ENCODE peak calls at places on chromosomes 1 and 21, in nine cellular contexts. One of them, this sample, is unnamed. For H3K4me1 and H3K9me3, the result is how much of the 10 kb centered on the place peaks cover.

GRCh38 chr1:17875882-17876280 is 120.7 kb downstream of the ACTL8 start:
- DNase-seq in A549: no peak
- DNase-seq in iPS DF 6.9: no peak
- DNase-seq in OCI-LY7: no peak
- DNase-seq in prostate gland: no peak
- DNase-seq in CD8-positive, alpha-beta T cell: no peak
- DNase-seq in K562: no peak
- DNase-seq in effector memory CD4-positive, alpha-beta T cell: no peak
- DNase-seq in cardiac muscle cell: peak
- DNase-seq in this sample: no peak

GRCh38 chr1:10519016-10519417 is 44.3 kb downstream of the PEX14 start:
- DNase-seq in A549: no peak
- DNase-seq in iPS DF 6.9: no peak
- DNase-seq in OCI-LY7: no peak
- DNase-seq in prostate gland: no peak
- DNase-seq in CD8-positive, alpha-beta T cell: no peak
- DNase-seq in K562: no peak
- DNase-seq in effector memory CD4-positive, alpha-beta T cell: no peak
- DNase-seq in cardiac muscle cell: no peak
- DNase-seq in this sample: no peak

GRCh38 chr1:70659891-70660290 is 248.8 kb downstream of the CTH start:
- DNase-seq in A549: no peak
- DNase-seq in iPS DF 6.9: no peak
- DNase-seq in OCI-LY7: no peak
- DNase-seq in prostate gland: no peak
- DNase-seq in CD8-positive, alpha-beta T cell: no peak
- DNase-seq in K562: no peak
- DNase-seq in effector memory CD4-positive, alpha-beta T cell: no peak
- DNase-seq in cardiac muscle cell: no peak
- DNase-seq in this sample: no peak

GRCh38 chr1:170196490-170196889 is 50.7 kb downstream of the NTMT2 start:
- DNase-seq in A549: no peak
- DNase-seq in iPS DF 6.9: no peak
- DNase-seq in OCI-LY7: no peak
- DNase-seq in prostate gland: no peak
- DNase-seq in CD8-positive, alpha-beta T cell: no peak
- DNase-seq in K562: no peak
- DNase-seq in effector memory CD4-positive, alpha-beta T cell: no peak
- DNase-seq in cardiac muscle cell: no peak
- DNase-seq in this sample: no peak

GRCh38 chr1:208233546-208233945 is 10.6 kb downstream of the PLXNA2 start:
- DNase-seq in A549: no peak
- DNase-seq in iPS DF 6.9: no peak
- DNase-seq in OCI-LY7: no peak
- DNase-seq in prostate gland: peak
- DNase-seq in CD8-positive, alpha-beta T cell: no peak
- DNase-seq in K562: no peak
- DNase-seq in effector memory CD4-positive, alpha-beta T cell: no peak
- DNase-seq in cardiac muscle cell: no peak
- DNase-seq in this sample: no peak

GRCh38 chr1:180168786-180169640 is 14.3 kb downstream of the QSOX1 start:
- DNase-seq in A549: peak
- DNase-seq in iPS DF 6.9: no peak
- DNase-seq in OCI-LY7: peak
- DNase-seq in prostate gland: peak
- DNase-seq in CD8-positive, alpha-beta T cell: no peak
- DNase-seq in K562: peak
- DNase-seq in effector memory CD4-positive, alpha-beta T cell: no peak
- DNase-seq in cardiac muscle cell: peak
- DNase-seq in this sample: peak

GRCh38 chr21:44521301-44521927 is 18.6 kb downstream of the KRTAP10-1 start:
- DNase-seq in A549: no peak
- DNase-seq in iPS DF 6.9: no peak
- DNase-seq in OCI-LY7: no peak
- DNase-seq in prostate gland: no peak
- DNase-seq in CD8-positive, alpha-beta T cell: no peak
- DNase-seq in K562: no peak
- DNase-seq in effector memory CD4-positive, alpha-beta T cell: no peak
- DNase-seq in cardiac muscle cell: no peak
- DNase-seq in this sample: no peak

GRCh38 chr1:10495942-10496341 is 21.2 kb downstream of the PEX14 start:
- DNase-seq in A549: no peak
- DNase-seq in iPS DF 6.9: no peak
- DNase-seq in OCI-LY7: no peak
- DNase-seq in prostate gland: peak
- DNase-seq in CD8-positive, alpha-beta T cell: peak
- DNase-seq in K562: no peak
- DNase-seq in effector memory CD4-positive, alpha-beta T cell: no peak
- DNase-seq in cardiac muscle cell: no peak
- DNase-seq in this sample: no peak

GRCh38 chr1:209355415-209355814 is 228.1 kb upstream of the CAMK1G start:
- DNase-seq in A549: no peak
- DNase-seq in iPS DF 6.9: no peak
- DNase-seq in OCI-LY7: no peak
- DNase-seq in prostate gland: no peak
- DNase-seq in CD8-positive, alpha-beta T cell: no peak
- DNase-seq in K562: no peak
- DNase-seq in effector memory CD4-positive, alpha-beta T cell: no peak
- DNase-seq in cardiac muscle cell: no peak
- DNase-seq in this sample: no peak

GRCh38 chr1:115423776-115424175 is 85.7 kb upstream of the NGF start:
- DNase-seq in A549: no peak
- DNase-seq in iPS DF 6.9: no peak
- DNase-seq in OCI-LY7: no peak
- DNase-seq in prostate gland: no peak
- DNase-seq in CD8-positive, alpha-beta T cell: no peak
- DNase-seq in K562: no peak
- DNase-seq in effector memory CD4-positive, alpha-beta T cell: no peak
- DNase-seq in cardiac muscle cell: no peak
- DNase-seq in this sample: no peak

GRCh38 chr1:1916882-1917281 is 1.8 kb downstream of the CALML6 start:
- DNase-seq in A549: no peak
- DNase-seq in iPS DF 6.9: no peak
- DNase-seq in OCI-LY7: no peak
- DNase-seq in prostate gland: no peak
- DNase-seq in CD8-positive, alpha-beta T cell: no peak
- DNase-seq in K562: no peak
- DNase-seq in effector memory CD4-positive, alpha-beta T cell: no peak
- DNase-seq in cardiac muscle cell: no peak
- DNase-seq in this sample: no peak

DNA sequence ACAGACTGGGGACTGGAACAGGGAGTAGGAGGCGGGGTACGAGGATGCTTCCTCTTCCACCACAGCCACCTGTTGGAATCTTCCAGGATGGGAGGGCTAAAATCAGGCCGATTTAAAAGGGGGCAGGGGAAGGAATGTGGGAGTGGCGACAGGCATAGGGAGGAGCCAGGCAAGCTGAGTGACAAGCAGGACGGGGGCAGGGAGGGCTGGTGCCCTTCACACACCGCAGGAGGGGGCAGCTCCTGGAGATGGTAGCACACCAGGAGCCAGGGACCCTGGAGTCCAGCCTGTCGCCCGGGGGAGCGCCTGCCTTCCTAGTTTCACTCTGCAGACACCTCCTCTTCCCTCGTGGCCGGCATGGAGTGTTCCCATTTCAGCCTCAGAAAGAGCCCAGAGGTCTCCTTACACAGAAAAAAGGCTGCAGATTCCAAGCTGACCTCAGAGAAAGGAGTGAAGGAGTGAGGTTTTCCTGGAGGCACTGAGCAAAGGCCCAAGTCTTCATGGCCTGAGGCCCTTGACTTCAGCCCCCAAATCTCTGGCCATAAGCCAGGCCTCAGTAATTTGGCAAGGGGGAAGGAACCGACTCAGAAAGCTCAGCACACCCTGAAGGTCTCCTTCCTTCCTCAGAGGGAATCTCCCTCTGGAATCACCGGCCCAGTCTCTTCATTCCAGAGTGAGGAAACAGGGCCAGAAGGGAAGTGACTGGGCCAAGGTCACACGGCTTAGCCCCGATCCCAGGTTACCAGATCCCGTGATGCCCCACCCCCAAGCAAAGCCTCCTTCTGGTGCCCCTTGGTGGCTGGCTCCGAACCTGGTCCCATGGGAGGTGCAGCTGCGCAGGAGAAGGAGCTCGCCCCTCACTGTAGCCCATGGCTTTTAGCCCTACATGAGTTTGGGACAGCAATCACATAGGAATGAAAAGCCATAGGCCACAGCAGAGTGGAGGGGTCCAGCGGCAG is 8.1 kb downstream of the BLACAT1 start:
- DNase-seq in A549: no peak
- DNase-seq in iPS DF 6.9: no peak
- DNase-seq in OCI-LY7: no peak
- DNase-seq in prostate gland: no peak
- DNase-seq in CD8-positive, alpha-beta T cell: no peak
- DNase-seq in K562: peak
- DNase-seq in effector memory CD4-positive, alpha-beta T cell: no peak
- DNase-seq in cardiac muscle cell: peak
- DNase-seq in this sample: no peak
- H3K4me1 ChIP-seq in A549: under half
- H3K4me1 ChIP-seq in iPS DF 6.9: half or more
- H3K4me1 ChIP-seq in OCI-LY7: under half
- H3K4me1 ChIP-seq in prostate gland: under half
- H3K4me1 ChIP-seq in CD8-positive, alpha-beta T cell: under half
- H3K4me1 ChIP-seq in K562: under half
- H3K4me1 ChIP-seq in effector memory CD4-positive, alpha-beta T cell: under half
- H3K4me1 ChIP-seq in cardiac muscle cell: under half
- H3K4me1 ChIP-seq in this sample: under half

GRCh38 chr1:222616535-222616934 is 1.4 kb upstream of the MIA3 start:
- DNase-seq in A549: peak
- DNase-seq in iPS DF 6.9: no peak
- DNase-seq in OCI-LY7: no peak
- DNase-seq in prostate gland: no peak
- DNase-seq in CD8-positive, alpha-beta T cell: no peak
- DNase-seq in K562: no peak
- DNase-seq in effector memory CD4-positive, alpha-beta T cell: no peak
- DNase-seq in cardiac muscle cell: peak
- DNase-seq in this sample: no peak
- H3K4me3 ChIP-seq in A549: no peak
- H3K4me3 ChIP-seq in iPS DF 6.9: no peak
- H3K4me3 ChIP-seq in OCI-LY7: no peak
- H3K4me3 ChIP-seq in prostate gland: no peak
- H3K4me3 ChIP-seq in CD8-positive, alpha-beta T cell: no peak
- H3K4me3 ChIP-seq in K562: no peak
- H3K4me3 ChIP-seq in effector memory CD4-positive, alpha-beta T cell: no peak
- H3K4me3 ChIP-seq in cardiac muscle cell: no peak
- H3K4me3 ChIP-seq in this sample: peak

DNA sequence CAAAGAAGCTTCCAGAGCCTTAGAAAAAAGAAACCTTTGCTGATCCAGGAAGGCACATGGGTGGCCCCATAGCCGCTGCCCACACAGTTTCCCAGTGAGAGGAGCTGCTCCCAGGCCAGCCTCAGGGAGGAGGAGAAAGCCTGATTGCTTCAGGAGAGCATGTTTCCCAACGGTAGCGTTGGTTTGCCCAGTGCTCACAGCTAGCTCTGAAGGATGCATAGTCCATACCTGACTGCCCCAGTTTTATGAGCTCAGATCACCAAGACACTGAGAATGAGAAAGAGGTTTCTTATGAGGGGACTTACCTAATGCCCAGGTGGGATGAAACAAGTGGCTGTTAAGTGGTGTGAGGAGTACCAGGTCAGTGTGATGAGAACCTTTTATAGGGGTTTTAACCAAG is at the start of gene CRNN:
- DNase-seq in A549: no peak
- DNase-seq in iPS DF 6.9: no peak
- DNase-seq in OCI-LY7: no peak
- DNase-seq in prostate gland: no peak
- DNase-seq in CD8-positive, alpha-beta T cell: no peak
- DNase-seq in K562: no peak
- DNase-seq in effector memory CD4-positive, alpha-beta T cell: no peak
- DNase-seq in cardiac muscle cell: no peak
- DNase-seq in this sample: no peak
- H3K9me3 ChIP-seq in A549: under half
- H3K9me3 ChIP-seq in iPS DF 6.9: under half
- H3K9me3 ChIP-seq in OCI-LY7: under half
- H3K9me3 ChIP-seq in prostate gland: under half
- H3K9me3 ChIP-seq in CD8-positive, alpha-beta T cell: under half
- H3K9me3 ChIP-seq in K562: under half
- H3K9me3 ChIP-seq in effector memory CD4-positive, alpha-beta T cell: under half
- H3K9me3 ChIP-seq in cardiac muscle cell: under half
- H3K9me3 ChIP-seq in this sample: under half

DNA sequence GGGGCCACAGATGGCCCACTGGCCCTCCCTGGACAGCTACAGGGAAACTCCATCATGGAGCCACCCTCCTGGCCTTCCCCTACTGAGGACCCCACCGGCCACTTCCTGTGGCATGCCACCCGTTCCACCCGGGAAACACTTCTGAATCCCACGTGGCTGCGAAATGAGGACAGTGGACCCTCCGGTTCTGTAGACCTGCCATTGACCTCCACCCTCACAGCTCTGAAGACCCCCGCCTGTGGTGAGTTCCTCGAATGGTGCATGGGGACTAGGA is 40.3 kb downstream of the UMODL1 start:
- DNase-seq in A549: no peak
- DNase-seq in iPS DF 6.9: no peak
- DNase-seq in OCI-LY7: no peak
- DNase-seq in prostate gland: no peak
- DNase-seq in CD8-positive, alpha-beta T cell: no peak
- DNase-seq in K562: no peak
- DNase-seq in effector memory CD4-positive, alpha-beta T cell: no peak
- DNase-seq in cardiac muscle cell: no peak
- DNase-seq in this sample: no peak
- H3K4me1 ChIP-seq in A549: under half
- H3K4me1 ChIP-seq in iPS DF 6.9: under half
- H3K4me1 ChIP-seq in OCI-LY7: under half
- H3K4me1 ChIP-seq in prostate gland: under half
- H3K4me1 ChIP-seq in CD8-positive, alpha-beta T cell: under half
- H3K4me1 ChIP-seq in K562: under half
- H3K4me1 ChIP-seq in effector memory CD4-positive, alpha-beta T cell: under half
- H3K4me1 ChIP-seq in cardiac muscle cell: under half
- H3K4me1 ChIP-seq in this sample: under half

GRCh38 chr1:44723064-44723463 is 7.9 kb downstream of the RNU5D-1 start:
- DNase-seq in A549: no peak
- DNase-seq in iPS DF 6.9: no peak
- DNase-seq in OCI-LY7: no peak
- DNase-seq in prostate gland: no peak
- DNase-seq in CD8-positive, alpha-beta T cell: no peak
- DNase-seq in K562: no peak
- DNase-seq in effector memory CD4-positive, alpha-beta T cell: no peak
- DNase-seq in cardiac muscle cell: no peak
- DNase-seq in this sample: no peak
- H3K4me3 ChIP-seq in A549: no peak
- H3K4me3 ChIP-seq in iPS DF 6.9: no peak
- H3K4me3 ChIP-seq in OCI-LY7: peak
- H3K4me3 ChIP-seq in prostate gland: no peak
- H3K4me3 ChIP-seq in CD8-positive, alpha-beta T cell: peak
- H3K4me3 ChIP-seq in K562: no peak
- H3K4me3 ChIP-seq in effector memory CD4-positive, alpha-beta T cell: peak
- H3K4me3 ChIP-seq in cardiac muscle cell: no peak
- H3K4me3 ChIP-seq in this sample: peak

GRCh38 chr1:222093518-222093917 is 351.6 kb upstream of the DUSP10 start:
- DNase-seq in A549: no peak
- DNase-seq in iPS DF 6.9: no peak
- DNase-seq in OCI-LY7: no peak
- DNase-seq in prostate gland: no peak
- DNase-seq in CD8-positive, alpha-beta T cell: no peak
- DNase-seq in K562: no peak
- DNase-seq in effector memory CD4-positive, alpha-beta T cell: no peak
- DNase-seq in cardiac muscle cell: no peak
- DNase-seq in this sample: no peak
- H3K9me3 ChIP-seq in A549: under half
- H3K9me3 ChIP-seq in iPS DF 6.9: under half
- H3K9me3 ChIP-seq in OCI-LY7: under half
- H3K9me3 ChIP-seq in prostate gland: under half
- H3K9me3 ChIP-seq in CD8-positive, alpha-beta T cell: under half
- H3K9me3 ChIP-seq in K562: under half
- H3K9me3 ChIP-seq in effector memory CD4-positive, alpha-beta T cell: under half
- H3K9me3 ChIP-seq in cardiac muscle cell: under half
- H3K9me3 ChIP-seq in this sample: under half